ENCODE peak calls at places on chromosomes 12 and 14, in six cellular contexts. B, U, G, P, N and V are unnamed samples.
A peak's percentile ranks its signal among the peaks of the same experiment; 100 is the strongest.

GRCh38 chr12:67750528-67751183 is 102.1 kb downstream of the DYRK2 start:
- DNase-seq in B (no peak), U (no peak), G (no peak), P (no peak), N (no peak), V (no peak)

GRCh38 chr12:54196396-54196795 is 7.6 kb upstream of the SMUG1 start:
- DNase-seq in B (no peak), U (no peak), G (no peak), P (no peak), N (no peak), V (no peak)

GRCh38 chr12:50924439-50925341 is 27.7 kb upstream of the HIGD1C start:
- DNase-seq in B (peak; percentile 92), U (peak; percentile 96), G (peak; percentile 86), P (peak; percentile 79), N (peak; percentile 95), V (peak; percentile 98)

GRCh38 chr14:101241807-101242278 is 319.5 kb upstream of the DIO3 start:
- DNase-seq in B (no peak), U (no peak), G (no peak), P (no peak), N (no peak), V (no peak)

GRCh38 chr12:95548056-95548538 is 3.2 kb downstream of the USP44 start:
- DNase-seq in B (peak; percentile 34), U (peak; percentile 9), G (no peak), P (no peak), N (peak; percentile 62), V (no peak)

GRCh38 chr12:104712477-104712876 is 245.6 kb downstream of the SLC41A2 start:
- DNase-seq in B (no peak), U (no peak), G (peak; percentile 18), P (peak; percentile 29), N (peak; percentile 60), V (no peak)

GRCh38 chr14:63492391-63492790 is 50.8 kb downstream of the PPP2R5E start:
- DNase-seq in B (no peak), U (no peak), G (peak; percentile 80), P (peak; percentile 79), N (peak; percentile 69), V (peak; percentile 48)

GRCh38 chr14:24171422-24172260 is at the start of gene REC8:
- DNase-seq in B (peak; percentile 74), U (peak; percentile 70), G (no peak), P (no peak), N (peak; percentile 47), V (peak; percentile 97)

GRCh38 chr14:81737938-81738337 is 204.3 kb upstream of the SEL1L start:
- DNase-seq in B (no peak), U (no peak), G (no peak), P (no peak), N (no peak), V (no peak)

GRCh38 chr14:39704581-39704980 is 272.3 kb upstream of the FBXO33 start:
- DNase-seq in B (no peak), U (no peak), G (no peak), P (no peak), N (no peak), V (no peak)

GRCh38 chr14:104158827-104159798 is 20.7 kb downstream of the KIF26A start:
- DNase-seq in B (no peak), U (no peak), G (no peak), P (no peak), N (no peak), V (no peak)

GRCh38 chr14:64467131-64467530 is 1.8 kb downstream of the AKAP5 start:
- DNase-seq in B (no peak), U (no peak), G (no peak), P (no peak), N (no peak), V (no peak)

GRCh38 chr12:82876075-82876474 is 189.4 kb downstream of the TMTC2 start:
- DNase-seq in B (no peak), U (no peak), G (no peak), P (no peak), N (no peak), V (no peak)

GRCh38 chr12:115504241-115504941 is 773.1 kb downstream of the MED13L start:
- DNase-seq in B (no peak), U (no peak), G (no peak), P (no peak), N (no peak), V (no peak)

GRCh38 chr12:113912761-113913295 is 53.3 kb downstream of the RBM19 start:
- DNase-seq in B (peak; percentile 58), U (peak; percentile 66), G (peak; percentile 70), P (peak; percentile 65), N (peak; percentile 87), V (peak; percentile 80)

GRCh38 chr14:106276326-106277267 is 750.2 kb downstream of the TMEM121 start:
- DNase-seq in B (no peak), U (no peak), G (no peak), P (no peak), N (no peak), V (no peak)

GRCh38 chr14:106277503-106277902 is 751.1 kb downstream of the TMEM121 start:
- DNase-seq in B (peak; percentile 18), U (no peak), G (no peak), P (no peak), N (no peak), V (no peak)
- TF ChIP-seq CTCF in B (peak; percentile 33), U (no peak), G (no peak), P (no peak), N (no peak), V (peak; percentile 1)

GRCh38 chr12:25280082-25280481 is 29.4 kb upstream of the KRAS start:
- DNase-seq in B (no peak), U (no peak), G (no peak), P (no peak), N (no peak), V (no peak)
- H3K4me3 ChIP-seq in B (no peak overlapping the region), U (no peak overlapping the region), G (no peak overlapping the region), P (no peak overlapping the region), N (no peak overlapping the region), V (no peak overlapping the region)

GRCh38 chr14:80037349-80037748 is 174.0 kb downstream of the DIO2 start:
- DNase-seq in B (no peak), U (no peak), G (no peak), P (no peak), N (no peak), V (no peak)
- TF ChIP-seq CTCF in B (no peak), U (no peak), G (no peak), P (no peak), N (no peak), V (no peak)

DNA sequence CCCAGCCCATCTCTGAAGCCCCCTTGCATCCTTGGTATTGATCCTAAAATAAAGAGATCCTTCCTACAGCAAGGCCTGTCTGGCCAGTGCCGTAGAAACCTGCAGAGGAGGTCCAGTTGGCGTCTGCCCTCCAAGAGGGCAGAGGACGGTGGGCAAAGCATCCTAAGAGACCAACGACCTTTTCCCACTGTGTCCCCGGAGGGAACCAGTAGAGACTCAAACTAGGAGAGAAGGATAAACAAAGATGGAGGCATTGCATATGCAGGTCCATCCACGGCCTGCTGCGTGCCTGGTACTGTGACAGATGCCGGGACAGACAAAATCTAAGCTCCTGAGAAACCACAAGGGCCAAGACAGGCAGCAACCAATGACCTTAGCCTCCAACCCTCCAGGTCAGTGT is 3.8 kb downstream of the NCKAP5L start:
- DNase-seq in B (no peak), U (no peak), G (no peak), P (no peak), N (no peak), V (no peak)
- H3K4me3 ChIP-seq in B (no peak overlapping the region), U (no peak overlapping the region), G (no peak overlapping the region), P (no peak overlapping the region), N (no peak overlapping the region), V (no peak overlapping the region)

GRCh38 chr12:107423531-107423930 is 262.1 kb upstream of the PWP1 start:
- DNase-seq in B (no peak), U (no peak), G (no peak), P (no peak), N (no peak), V (no peak)
- TF ChIP-seq CTCF in B (no peak), U (no peak), G (no peak), P (no peak), N (no peak), V (no peak)

GRCh38 chr12:8038659-8039114 is 6.2 kb downstream of the FOXJ2 start:
- DNase-seq in B (peak; percentile 40), U (peak; percentile 82), G (peak; percentile 72), P (peak; percentile 53), N (peak; percentile 81), V (peak; percentile 59)
- H3K4me3 ChIP-seq in B (no peak overlapping the region), U (peak overlapping the region; percentile 0), G (peak overlapping the region; percentile 16), P (peak overlapping the region; percentile 43), N (peak overlapping the region; percentile 13), V (peak overlapping the region; percentile 15)